ENCODE peak calls at places on chromosomes 16 and 17, in seven cellular contexts. K is breast epithelium, P is Karpas-422, Q is posterior cingulate gyrus, N is uterus, R is progenitor cell of endocrine pancreas, L is left lobe of liver. J is an unnamed sample.

GRCh38 chr17:27674335-27674734 is 43.3 kb downstream of the LGALS9 start:
- DNase-seq in R (no peak), P (no peak), Q (no peak), K (no peak), N (no peak), L (peak), J (no peak)

GRCh38 chr16:4641876-4642275 is 17.2 kb downstream of the MGRN1 start:
- DNase-seq in N (no peak), K (no peak), Q (no peak), L (no peak), P (no peak), R (no peak), J (no peak)

GRCh38 chr16:75703341-75703740 is 2.1 kb upstream of the DUXB start:
- DNase-seq in R (no peak), K (no peak), Q (no peak), N (no peak), L (no peak), P (no peak), J (no peak)

GRCh38 chr17:9298776-9299295 is 276.8 kb downstream of the STX8 start:
- DNase-seq in R (no peak), K (no peak), P (no peak), Q (no peak), L (no peak), N (no peak), J (no peak)

GRCh38 chr17:16033729-16034349 is 34.2 kb downstream of the TTC19 start:
- DNase-seq in K (no peak), L (no peak), Q (no peak), P (peak), N (no peak), R (no peak), J (no peak)

GRCh38 chr17:8935194-8935593 is 30.3 kb downstream of the PIK3R5 start:
- DNase-seq in K (no peak), L (peak), N (no peak), Q (no peak), R (no peak), P (no peak), J (peak)

GRCh38 chr17:35082073-35082657 is 18.7 kb upstream of the RFFL start:
- DNase-seq in P (no peak), N (no peak), L (no peak), R (no peak), Q (no peak), K (no peak), J (no peak)

GRCh38 chr17:48051278-48051677 is 3.1 kb downstream of the NFE2L1 start:
- DNase-seq in P (no peak), Q (no peak), K (no peak), R (no peak), N (peak), L (peak), J (no peak)

GRCh38 chr17:73420897-73421296 is 109.1 kb upstream of the CDC42EP4 start:
- DNase-seq in L (no peak), R (no peak), P (no peak), Q (no peak), N (no peak), K (no peak), J (no peak)

GRCh38 chr16:54073356-54073755 is 213.2 kb downstream of the IRX3 start:
- DNase-seq in P (no peak), L (no peak), R (no peak), N (no peak), K (no peak), Q (no peak), J (no peak)

J was measured in AML-193.